ENCODE peak calls at places on chromosomes 7 and 10, in ten cellular contexts. One of them, this sample, is unnamed.

GRCh38 chr10:70354100-70354499 is 28.3 kb downstream of the LRRC20 start:
- DNase-seq in fibroblast of lung: no peak
- DNase-seq in CMK: no peak
- DNase-seq in B cell: no peak
- DNase-seq in SJCRH30: no peak
- DNase-seq in AG20443: no peak
- DNase-seq in anterior cingulate cortex: no peak
- DNase-seq in foreskin fibroblast: no peak
- DNase-seq in epithelial cell of prostate: no peak
- DNase-seq in activated T-cell treated with anti-CD3 and anti-CD28 coated beads for 1 hour: no peak
- DNase-seq in this sample: no peak

GRCh38 chr10:76624470-76624869 is 1013.1 kb downstream of the KCNMA1 start:
- DNase-seq in fibroblast of lung: no peak
- DNase-seq in CMK: no peak
- DNase-seq in B cell: no peak
- DNase-seq in SJCRH30: no peak
- DNase-seq in AG20443: no peak
- DNase-seq in anterior cingulate cortex: no peak
- DNase-seq in foreskin fibroblast: no peak
- DNase-seq in epithelial cell of prostate: peak
- DNase-seq in activated T-cell treated with anti-CD3 and anti-CD28 coated beads for 1 hour: no peak
- DNase-seq in this sample: no peak

GRCh38 chr7:28672397-28672797 is 260.1 kb downstream of the CREB5 start:
- DNase-seq in fibroblast of lung: peak
- DNase-seq in CMK: no peak
- DNase-seq in B cell: no peak
- DNase-seq in SJCRH30: no peak
- DNase-seq in AG20443: no peak
- DNase-seq in anterior cingulate cortex: no peak
- DNase-seq in foreskin fibroblast: no peak
- DNase-seq in epithelial cell of prostate: no peak
- DNase-seq in activated T-cell treated with anti-CD3 and anti-CD28 coated beads for 1 hour: no peak
- DNase-seq in this sample: peak

GRCh38 chr10:111732116-111732785 is 451.3 kb downstream of the GPAM start:
- DNase-seq in fibroblast of lung: no peak
- DNase-seq in CMK: no peak
- DNase-seq in B cell: no peak
- DNase-seq in SJCRH30: no peak
- DNase-seq in AG20443: no peak
- DNase-seq in anterior cingulate cortex: no peak
- DNase-seq in foreskin fibroblast: no peak
- DNase-seq in epithelial cell of prostate: no peak
- DNase-seq in activated T-cell treated with anti-CD3 and anti-CD28 coated beads for 1 hour: no peak
- DNase-seq in this sample: no peak

GRCh38 chr7:883029-884021 is 7.0 kb downstream of the GET4 start:
- DNase-seq in fibroblast of lung: no peak
- DNase-seq in CMK: no peak
- DNase-seq in B cell: no peak
- DNase-seq in SJCRH30: no peak
- DNase-seq in AG20443: no peak
- DNase-seq in anterior cingulate cortex: no peak
- DNase-seq in foreskin fibroblast: no peak
- DNase-seq in epithelial cell of prostate: no peak
- DNase-seq in activated T-cell treated with anti-CD3 and anti-CD28 coated beads for 1 hour: no peak
- DNase-seq in this sample: no peak

GRCh38 chr7:1882451-1882850 is 212.4 kb downstream of the ELFN1 start:
- DNase-seq in fibroblast of lung: no peak
- DNase-seq in CMK: no peak
- DNase-seq in B cell: no peak
- DNase-seq in SJCRH30: no peak
- DNase-seq in AG20443: no peak
- DNase-seq in anterior cingulate cortex: no peak
- DNase-seq in foreskin fibroblast: no peak
- DNase-seq in epithelial cell of prostate: no peak
- DNase-seq in activated T-cell treated with anti-CD3 and anti-CD28 coated beads for 1 hour: no peak
- DNase-seq in this sample: no peak

GRCh38 chr10:23715363-23715762 is 276.5 kb downstream of the OTUD1 start:
- DNase-seq in fibroblast of lung: no peak
- DNase-seq in CMK: no peak
- DNase-seq in B cell: no peak
- DNase-seq in SJCRH30: no peak
- DNase-seq in AG20443: no peak
- DNase-seq in anterior cingulate cortex: no peak
- DNase-seq in foreskin fibroblast: no peak
- DNase-seq in epithelial cell of prostate: no peak
- DNase-seq in activated T-cell treated with anti-CD3 and anti-CD28 coated beads for 1 hour: no peak
- DNase-seq in this sample: no peak

GRCh38 chr10:13890233-13890616 is 303.5 kb downstream of the PRPF18 start:
- DNase-seq in fibroblast of lung: peak
- DNase-seq in CMK: no peak
- DNase-seq in B cell: no peak
- DNase-seq in SJCRH30: no peak
- DNase-seq in AG20443: no peak
- DNase-seq in anterior cingulate cortex: no peak
- DNase-seq in foreskin fibroblast: no peak
- DNase-seq in epithelial cell of prostate: no peak
- DNase-seq in activated T-cell treated with anti-CD3 and anti-CD28 coated beads for 1 hour: no peak
- DNase-seq in this sample: peak

GRCh38 chr10:21084700-21085099 is 187.6 kb upstream of the NEBL start:
- DNase-seq in fibroblast of lung: no peak
- DNase-seq in CMK: no peak
- DNase-seq in B cell: no peak
- DNase-seq in SJCRH30: no peak
- DNase-seq in AG20443: no peak
- DNase-seq in anterior cingulate cortex: no peak
- DNase-seq in foreskin fibroblast: no peak
- DNase-seq in epithelial cell of prostate: no peak
- DNase-seq in activated T-cell treated with anti-CD3 and anti-CD28 coated beads for 1 hour: no peak
- DNase-seq in this sample: no peak

GRCh38 chr10:131641231-131641630 is 259.6 kb upstream of the PPP2R2D start:
- DNase-seq in fibroblast of lung: no peak
- DNase-seq in CMK: no peak
- DNase-seq in B cell: no peak
- DNase-seq in SJCRH30: no peak
- DNase-seq in AG20443: no peak
- DNase-seq in anterior cingulate cortex: no peak
- DNase-seq in foreskin fibroblast: no peak
- DNase-seq in epithelial cell of prostate: no peak
- DNase-seq in activated T-cell treated with anti-CD3 and anti-CD28 coated beads for 1 hour: no peak
- DNase-seq in this sample: no peak

GRCh38 chr10:91932737-91933136 is 9.2 kb downstream of the BTAF1 start:
- DNase-seq in fibroblast of lung: no peak
- DNase-seq in CMK: no peak
- DNase-seq in B cell: no peak
- DNase-seq in SJCRH30: no peak
- DNase-seq in AG20443: no peak
- DNase-seq in anterior cingulate cortex: no peak
- DNase-seq in foreskin fibroblast: no peak
- DNase-seq in epithelial cell of prostate: no peak
- DNase-seq in activated T-cell treated with anti-CD3 and anti-CD28 coated beads for 1 hour: no peak
- DNase-seq in this sample: no peak

GRCh38 chr10:79063661-79064490 is 4.9 kb upstream of the ZMIZ1 start:
- DNase-seq in fibroblast of lung: no peak
- DNase-seq in CMK: no peak
- DNase-seq in B cell: no peak
- DNase-seq in SJCRH30: no peak
- DNase-seq in AG20443: no peak
- DNase-seq in anterior cingulate cortex: no peak
- DNase-seq in foreskin fibroblast: no peak
- DNase-seq in epithelial cell of prostate: no peak
- DNase-seq in activated T-cell treated with anti-CD3 and anti-CD28 coated beads for 1 hour: no peak
- DNase-seq in this sample: no peak

GRCh38 chr7:17560516-17560915 is 262.1 kb downstream of the AHR start:
- DNase-seq in fibroblast of lung: no peak
- DNase-seq in CMK: no peak
- DNase-seq in B cell: no peak
- DNase-seq in SJCRH30: no peak
- DNase-seq in AG20443: no peak
- DNase-seq in anterior cingulate cortex: no peak
- DNase-seq in foreskin fibroblast: no peak
- DNase-seq in epithelial cell of prostate: peak
- DNase-seq in activated T-cell treated with anti-CD3 and anti-CD28 coated beads for 1 hour: no peak
- DNase-seq in this sample: no peak

GRCh38 chr7:139103057-139103820 is 6.3 kb downstream of the ZC3HAV1 start:
- DNase-seq in fibroblast of lung: no peak
- DNase-seq in CMK: no peak
- DNase-seq in B cell: no peak
- DNase-seq in SJCRH30: no peak
- DNase-seq in AG20443: no peak
- DNase-seq in anterior cingulate cortex: no peak
- DNase-seq in foreskin fibroblast: no peak
- DNase-seq in epithelial cell of prostate: no peak
- DNase-seq in activated T-cell treated with anti-CD3 and anti-CD28 coated beads for 1 hour: no peak
- DNase-seq in this sample: no peak

GRCh38 chr7:26950854-26951253 is 86.5 kb upstream of the SKAP2 start:
- DNase-seq in fibroblast of lung: no peak
- DNase-seq in CMK: no peak
- DNase-seq in B cell: no peak
- DNase-seq in SJCRH30: no peak
- DNase-seq in AG20443: no peak
- DNase-seq in anterior cingulate cortex: no peak
- DNase-seq in foreskin fibroblast: no peak
- DNase-seq in epithelial cell of prostate: no peak
- DNase-seq in activated T-cell treated with anti-CD3 and anti-CD28 coated beads for 1 hour: no peak
- DNase-seq in this sample: no peak

GRCh38 chr10:97575101-97575668 is 2.6 kb downstream of the ANKRD2 start:
- DNase-seq in fibroblast of lung: no peak
- DNase-seq in CMK: no peak
- DNase-seq in B cell: no peak
- DNase-seq in SJCRH30: no peak
- DNase-seq in AG20443: no peak
- DNase-seq in anterior cingulate cortex: no peak
- DNase-seq in foreskin fibroblast: no peak
- DNase-seq in epithelial cell of prostate: no peak
- DNase-seq in activated T-cell treated with anti-CD3 and anti-CD28 coated beads for 1 hour: no peak
- DNase-seq in this sample: no peak

GRCh38 chr7:122040147-122040546 is 103.9 kb downstream of the AASS start:
- DNase-seq in fibroblast of lung: peak
- DNase-seq in CMK: no peak
- DNase-seq in B cell: no peak
- DNase-seq in SJCRH30: no peak
- DNase-seq in AG20443: no peak
- DNase-seq in anterior cingulate cortex: no peak
- DNase-seq in foreskin fibroblast: no peak
- DNase-seq in epithelial cell of prostate: no peak
- DNase-seq in activated T-cell treated with anti-CD3 and anti-CD28 coated beads for 1 hour: no peak
- DNase-seq in this sample: peak

GRCh38 chr7:127578711-127579275 is 6.6 kb downstream of the GCC1 start:
- DNase-seq in fibroblast of lung: no peak
- DNase-seq in CMK: no peak
- DNase-seq in B cell: no peak
- DNase-seq in SJCRH30: no peak
- DNase-seq in AG20443: peak
- DNase-seq in anterior cingulate cortex: no peak
- DNase-seq in foreskin fibroblast: no peak
- DNase-seq in epithelial cell of prostate: no peak
- DNase-seq in activated T-cell treated with anti-CD3 and anti-CD28 coated beads for 1 hour: no peak
- DNase-seq in this sample: no peak

This sample was measured in trophoblast cell.